ENCODE peak calls at places on chromosomes 6 and 20, in seven cellular contexts. B is CD8-positive, alpha-beta T cell; H is SK-N-SH; F is mesendoderm; U is cardiac muscle cell; V is neural progenitor cell; K is endodermal cell. G is an unnamed sample. For H3K4me1, the result is how much of the 10 kb centered on the place peaks cover.

GRCh38 chr20:37362821-37363220 is 16.9 kb downstream of the SRC start:
- DNase-seq in B (no peak), H (no peak), F (no peak), U (no peak), V (no peak), K (no peak), G (no peak)

GRCh38 chr20:48659888-48660287 is 167.9 kb downstream of the PREX1 start:
- DNase-seq in B (no peak), H (no peak), F (no peak), U (no peak), V (no peak), K (no peak), G (no peak)

GRCh38 chr6:151209071-151209831 is 30.5 kb upstream of the AKAP12 start:
- DNase-seq in B (no peak), H (peak), F (no peak), U (peak), V (no peak), K (no peak), G (peak)

GRCh38 chr6:15793288-15793687 is 130.5 kb upstream of the DTNBP1 start:
- DNase-seq in B (no peak), H (no peak), F (peak), U (peak), V (no peak), K (peak), G (peak)

GRCh38 chr6:56535626-56536025 is 107.1 kb downstream of the DST start:
- DNase-seq in B (no peak), H (no peak), F (no peak), U (no peak), V (no peak), K (no peak), G (no peak)

GRCh38 chr20:52076164-52076563 is 115.4 kb downstream of the ZFP64 start:
- DNase-seq in B (no peak), H (peak), F (no peak), U (peak), V (no peak), K (no peak), G (no peak)

GRCh38 chr20:64058536-64058935 is 4.5 kb upstream of the TCEA2 start:
- DNase-seq in B (no peak), H (no peak), F (no peak), U (no peak), V (no peak), K (no peak), G (no peak)

GRCh38 chr20:44701889-44702288 is 13.3 kb upstream of the CCN5 start:
- DNase-seq in B (no peak), H (no peak), F (no peak), U (no peak), V (peak), K (no peak), G (no peak)

GRCh38 chr20:47328841-47329448 is 27.6 kb downstream of the ZMYND8 start:
- DNase-seq in B (no peak), H (no peak), F (no peak), U (no peak), V (no peak), K (no peak), G (peak)

GRCh38 chr6:1479095-1479494 is 89.7 kb downstream of the FOXF2 start:
- DNase-seq in B (no peak), H (no peak), F (no peak), U (peak), V (no peak), K (no peak), G (no peak)

DNA sequence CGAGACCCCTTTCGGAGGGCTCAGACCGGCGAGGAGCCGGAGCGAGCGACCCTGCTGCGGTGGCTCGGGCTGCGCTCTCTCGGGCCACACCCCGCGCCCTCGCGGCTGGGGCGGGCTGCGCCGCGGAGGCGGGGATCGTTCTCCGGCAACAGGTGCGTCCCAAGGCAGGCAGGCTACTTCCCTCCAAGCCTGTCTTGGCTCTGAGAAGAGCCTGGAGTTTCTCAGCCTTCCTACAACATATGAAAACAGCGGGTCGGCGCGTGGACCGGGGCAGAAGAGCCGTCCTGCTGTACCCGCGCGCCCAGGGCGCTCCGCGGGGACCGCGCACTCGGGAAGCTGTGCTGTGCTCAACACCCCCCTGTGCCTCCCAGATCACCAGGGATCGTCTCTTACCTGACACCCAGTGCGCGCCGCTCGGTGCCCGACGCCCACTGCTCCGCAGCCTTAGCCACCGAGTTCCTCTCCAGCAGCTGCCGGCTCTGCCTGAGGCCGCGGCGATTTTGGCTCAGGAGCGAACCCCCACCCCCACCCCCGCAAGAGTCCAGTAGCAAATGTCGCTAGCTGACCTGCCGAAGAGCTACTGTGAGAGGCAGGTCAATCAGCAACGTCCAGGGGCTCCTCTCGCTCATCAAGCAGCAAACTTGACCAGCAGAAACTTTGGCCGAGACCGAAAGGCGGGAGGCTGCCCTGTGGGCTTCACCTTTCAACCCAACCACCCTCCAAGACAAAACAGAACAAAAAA is 3.7 kb upstream of the OLIG3 start:
- DNase-seq in B (no peak), H (no peak), F (no peak), U (no peak), V (peak), K (peak), G (peak)
- H3K4me3 ChIP-seq in B (peak), H (no peak), F (no peak), U (peak), V (peak), K (peak), G (peak)

GRCh38 chr6:28907394-28907793 is 16.4 kb downstream of the TRIM27 start:
- DNase-seq in B (no peak), H (no peak), F (no peak), U (peak), V (no peak), K (no peak), G (no peak)
- H3K27ac ChIP-seq in B (no peak), H (no peak), F (no peak), U (no peak), V (no peak), K (no peak), G (no peak)

GRCh38 chr6:165968409-165968807 is 199.2 kb downstream of the TBXT start:
- DNase-seq in B (no peak), H (no peak), F (no peak), U (no peak), V (no peak), K (no peak), G (no peak)

GRCh38 chr6:165971202-165971601 is 196.4 kb downstream of the TBXT start:
- DNase-seq in B (no peak), H (no peak), F (no peak), U (no peak), V (no peak), K (no peak), G (no peak)

GRCh38 chr6:165969184-165969583 is 198.5 kb downstream of the TBXT start:
- DNase-seq in B (no peak), H (no peak), F (no peak), U (no peak), V (no peak), K (no peak), G (peak)

GRCh38 chr6:165970001-165970400 is 197.7 kb downstream of the TBXT start:
- DNase-seq in B (no peak), H (no peak), F (no peak), U (no peak), V (no peak), K (no peak), G (no peak)

GRCh38 chr6:165967768-165968408 is 199.8 kb downstream of the TBXT start:
- DNase-seq in B (no peak), H (no peak), F (no peak), U (no peak), V (no peak), K (no peak), G (no peak)
- H3K4me1 ChIP-seq in B (under half), H (under half), F (under half), U (under half), V (under half), K (under half), G (under half)

GRCh38 chr6:160348209-160348551 is at the start of gene SLC22A3:
- DNase-seq in B (no peak), H (peak), F (no peak), U (peak), V (peak), K (peak), G (no peak)
- H3K4me3 ChIP-seq in B (no peak), H (no peak), F (peak), U (peak), V (peak), K (peak), G (peak)

GRCh38 chr6:41781302-41781711 is 725 bp downstream of the PRICKLE4 start:
- DNase-seq in B (no peak), H (no peak), F (no peak), U (peak), V (no peak), K (no peak), G (peak)
- H3K27ac ChIP-seq in B (no peak), H (peak), F (no peak), U (peak), V (no peak), K (no peak), G (no peak)